ENCODE peak calls at places on chromosomes 16 and 17, in ten cellular contexts. N, G, P, Z, M, R, T, E, L and F are unnamed samples.

GRCh38 chr16:10694306-10694705 is 424 bp downstream of the TEKT5 start:
- DNase-seq in N (no peak), G (no peak), P (no peak), Z (no peak), M (no peak), R (no peak), T (no peak), E (no peak), L (no peak), F (no peak)

GRCh38 chr16:5215911-5216310 is 118.3 kb upstream of the EEF2KMT start:
- DNase-seq in N (no peak), G (no peak), P (no peak), Z (no peak), M (no peak), R (no peak), T (no peak), E (no peak), L (no peak), F (no peak)

GRCh38 chr17:47810901-47811635 is 10.5 kb downstream of the OSBPL7 start:
- DNase-seq in N (no peak), G (no peak), P (no peak), Z (no peak), M (peak; percentile 54), R (no peak), T (no peak), E (peak; percentile 42), L (no peak), F (no peak)

GRCh38 chr17:72421128-72422092 is 300.6 kb downstream of the SOX9 start:
- DNase-seq in N (peak; percentile 95), G (no peak), P (peak; percentile 96), Z (no peak), M (peak; percentile 71), R (peak; percentile 95), T (no peak), E (no peak), L (no peak), F (no peak)

GRCh38 chr16:80084614-80085013 is 456.2 kb upstream of the DYNLRB2 start:
- DNase-seq in N (peak; percentile 85), G (no peak), P (peak; percentile 21), Z (no peak), M (peak; percentile 51), R (peak; percentile 37), T (peak; percentile 25), E (peak; percentile 71), L (peak; percentile 60), F (peak; percentile 28)

GRCh38 chr16:58317608-58318152 is 22.9 kb upstream of the PRSS54 start:
- DNase-seq in N (no peak), G (no peak), P (no peak), Z (no peak), M (no peak), R (no peak), T (no peak), E (no peak), L (no peak), F (no peak)

GRCh38 chr16:19284207-19284606 is 1.3 kb upstream of the CLEC19A start:
- DNase-seq in N (no peak), G (no peak), P (no peak), Z (no peak), M (peak; percentile 90), R (no peak), T (no peak), E (peak; percentile 77), L (no peak), F (no peak)

GRCh38 chr16:68732068-68732680 is 4.9 kb upstream of the CDH1 start:
- DNase-seq in N (peak; percentile 28), G (no peak), P (no peak), Z (no peak), M (peak; percentile 93), R (no peak), T (no peak), E (peak; percentile 73), L (no peak), F (no peak)

GRCh38 chr17:72775914-72776313 is 316.6 kb downstream of the SLC39A11 start:
- DNase-seq in N (no peak), G (no peak), P (no peak), Z (no peak), M (no peak), R (no peak), T (no peak), E (no peak), L (no peak), F (no peak)

GRCh38 chr17:12789075-12789975 is at the start of gene ARHGAP44:
- DNase-seq in N (peak; percentile 67), G (peak; percentile 80), P (peak; percentile 66), Z (no peak), M (peak; percentile 73), R (peak; percentile 9), T (peak; percentile 73), E (peak; percentile 72), L (peak; percentile 78), F (peak; percentile 59)

GRCh38 chr16:67156146-67156844 is 3.4 kb downstream of the TRADD start:
- DNase-seq in N (no peak), G (no peak), P (no peak), Z (no peak), M (no peak), R (no peak), T (no peak), E (no peak), L (no peak), F (no peak)

GRCh38 chr17:76988796-76989195 is 120.6 kb downstream of the MGAT5B start:
- DNase-seq in N (no peak), G (no peak), P (no peak), Z (no peak), M (no peak), R (no peak), T (no peak), E (no peak), L (no peak), F (no peak)
- TF ChIP-seq CTCF in N (no peak), G (no peak), P (no peak), Z (no peak), M (no peak), R (no peak), T (no peak), E (no peak), L (no peak), F (no peak)

GRCh38 chr17:79043931-79044320 is 20.0 kb downstream of the C1QTNF1 start:
- DNase-seq in N (no peak), G (no peak), P (no peak), Z (no peak), M (no peak), R (no peak), T (no peak), E (no peak), L (no peak), F (no peak)
- TF ChIP-seq CTCF in N (no peak), G (no peak), P (no peak), Z (no peak), M (no peak), R (no peak), T (no peak), E (no peak), L (no peak), F (no peak)

DNA sequence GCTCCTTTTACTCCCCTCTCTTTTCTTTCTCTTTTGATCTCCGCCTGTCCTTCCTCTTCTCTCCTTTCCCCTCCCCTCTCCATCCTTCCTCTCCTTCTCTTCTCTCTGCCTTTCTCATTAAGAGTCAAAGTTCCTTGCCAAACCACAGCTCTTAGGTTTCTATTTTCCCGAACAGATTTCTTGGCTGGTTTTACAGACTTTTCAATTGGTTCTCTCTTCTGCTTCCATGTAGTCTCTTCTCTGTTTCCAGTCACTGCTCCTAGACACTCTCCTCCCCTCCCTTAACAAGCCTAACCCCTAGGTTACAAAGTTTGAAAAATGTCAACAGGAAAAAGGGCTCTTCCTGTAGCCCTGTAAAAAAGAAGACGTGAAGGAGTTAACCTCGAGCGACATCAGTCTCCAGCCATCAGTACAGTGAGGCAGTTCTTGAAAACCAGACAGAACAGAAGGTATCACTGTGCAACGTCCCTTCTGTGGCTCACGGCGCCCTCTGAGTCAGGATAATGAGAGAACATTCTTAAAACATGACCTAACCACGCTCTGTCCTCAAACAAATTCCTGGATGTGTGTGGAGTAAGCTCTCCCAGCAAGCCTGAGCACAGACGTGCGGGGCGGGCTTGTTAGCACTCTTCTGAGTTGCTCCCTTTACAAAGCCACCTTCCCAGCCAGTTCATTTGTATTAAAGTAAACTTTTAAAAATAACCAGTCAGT is 11.6 kb upstream of the MARCHF10 start:
- DNase-seq in N (peak; percentile 99), G (peak; percentile 77), P (no peak), Z (no peak), M (peak; percentile 63), R (peak; percentile 98), T (peak; percentile 31), E (no peak), L (peak; percentile 69), F (peak; percentile 21)
- TF ChIP-seq CTCF in N (no peak), G (no peak), P (no peak), Z (no peak), M (no peak), R (no peak), T (no peak), E (no peak), L (no peak), F (no peak)

DNA sequence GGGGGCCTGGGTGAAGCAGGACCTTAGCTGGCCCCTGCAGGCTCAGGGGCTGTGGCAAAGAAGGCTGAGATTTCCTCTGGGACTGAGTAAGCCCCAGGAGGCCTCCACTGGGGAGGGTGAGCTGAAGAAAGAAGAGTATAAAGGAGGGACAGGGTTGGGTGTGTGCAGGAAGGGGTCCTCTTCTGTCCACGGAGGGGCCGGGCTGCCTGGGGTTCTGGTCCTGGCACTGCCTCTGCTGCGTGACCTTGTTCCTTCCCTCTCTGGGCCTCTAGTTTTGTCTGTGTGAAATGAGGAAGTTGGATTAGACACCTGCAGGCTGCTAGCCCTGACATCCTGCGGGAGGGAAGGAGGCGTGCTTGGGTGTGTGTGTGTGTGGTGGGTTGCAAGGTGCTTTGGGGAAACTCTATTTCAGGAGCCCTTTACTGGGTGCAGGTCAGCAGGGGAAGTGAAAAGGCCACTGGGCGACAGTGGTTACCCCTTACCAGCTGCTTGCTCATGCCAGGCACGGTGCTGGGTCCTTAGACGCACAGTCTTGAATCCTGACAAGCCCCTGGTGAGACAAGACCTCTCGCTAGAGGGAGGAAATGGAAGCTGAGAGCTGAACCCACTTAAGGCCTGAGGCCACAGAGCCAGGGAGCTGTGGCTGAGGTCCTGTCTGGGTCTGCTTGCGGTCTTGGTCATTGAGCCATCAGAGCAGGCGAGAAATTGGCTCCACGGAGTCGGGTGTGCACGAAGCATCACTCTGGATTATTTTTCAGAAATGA is 60.7 kb downstream of the OR1D5 start:
- DNase-seq in N (no peak), G (no peak), P (peak; percentile 92), Z (no peak), M (peak; percentile 44), R (no peak), T (no peak), E (no peak), L (no peak), F (no peak)
- TF ChIP-seq CTCF in N (no peak), G (no peak), P (no peak), Z (no peak), M (no peak), R (no peak), T (no peak), E (no peak), L (no peak), F (no peak)